ENCODE peak calls at places on chromosomes 12 and 14, in eight cellular contexts. One of them, this sample, is unnamed.

GRCh38 chr12:125220404-125221273 is 155.4 kb downstream of the AACS start:
- DNase-seq in AG08395: no peak
- DNase-seq in NCI-H774: no peak
- DNase-seq in B cell: no peak
- DNase-seq in activated T-cell treated with anti-CD3 and anti-CD28 coated beads, Interleukin-2, amount 50 U/mL, for 1 hour: no peak
- DNase-seq in HT1080: peak
- DNase-seq in left ventricle myocardium superior: no peak
- DNase-seq in Karpas-422: no peak
- DNase-seq in this sample: no peak

GRCh38 chr12:124684971-124685688 is 117.7 kb upstream of the NCOR2 start:
- DNase-seq in AG08395: peak
- DNase-seq in Karpas-422: no peak
- DNase-seq in left ventricle myocardium superior: no peak
- DNase-seq in HT1080: peak
- DNase-seq in NCI-H774: no peak
- DNase-seq in activated T-cell treated with anti-CD3 and anti-CD28 coated beads, Interleukin-2, amount 50 U/mL, for 1 hour: no peak
- DNase-seq in B cell: no peak
- DNase-seq in this sample: no peak

GRCh38 chr14:22613091-22613695 is 15.1 kb downstream of the ABHD4 start:
- DNase-seq in HT1080: no peak
- DNase-seq in B cell: no peak
- DNase-seq in AG08395: no peak
- DNase-seq in Karpas-422: no peak
- DNase-seq in activated T-cell treated with anti-CD3 and anti-CD28 coated beads, Interleukin-2, amount 50 U/mL, for 1 hour: no peak
- DNase-seq in left ventricle myocardium superior: no peak
- DNase-seq in NCI-H774: no peak
- DNase-seq in this sample: no peak

GRCh38 chr12:67025543-67026114 is 243.5 kb upstream of the CAND1 start:
- DNase-seq in Karpas-422: peak
- DNase-seq in B cell: no peak
- DNase-seq in activated T-cell treated with anti-CD3 and anti-CD28 coated beads, Interleukin-2, amount 50 U/mL, for 1 hour: peak
- DNase-seq in HT1080: peak
- DNase-seq in NCI-H774: peak
- DNase-seq in AG08395: peak
- DNase-seq in left ventricle myocardium superior: no peak
- DNase-seq in this sample: peak

GRCh38 chr14:99511421-99512109 is 30.4 kb downstream of the CCNK start:
- DNase-seq in left ventricle myocardium superior: peak
- DNase-seq in B cell: peak
- DNase-seq in HT1080: no peak
- DNase-seq in NCI-H774: no peak
- DNase-seq in activated T-cell treated with anti-CD3 and anti-CD28 coated beads, Interleukin-2, amount 50 U/mL, for 1 hour: peak
- DNase-seq in Karpas-422: no peak
- DNase-seq in AG08395: no peak
- DNase-seq in this sample: no peak

GRCh38 chr12:56521209-56521589 is 421 bp upstream of the RBMS2 start:
- DNase-seq in left ventricle myocardium superior: no peak
- DNase-seq in activated T-cell treated with anti-CD3 and anti-CD28 coated beads, Interleukin-2, amount 50 U/mL, for 1 hour: no peak
- DNase-seq in B cell: no peak
- DNase-seq in Karpas-422: no peak
- DNase-seq in NCI-H774: no peak
- DNase-seq in HT1080: no peak
- DNase-seq in AG08395: no peak
- DNase-seq in this sample: no peak

GRCh38 chr14:78443834-78444233 is 273.7 kb downstream of the NRXN3 start:
- DNase-seq in HT1080: no peak
- DNase-seq in left ventricle myocardium superior: no peak
- DNase-seq in Karpas-422: no peak
- DNase-seq in AG08395: no peak
- DNase-seq in B cell: no peak
- DNase-seq in activated T-cell treated with anti-CD3 and anti-CD28 coated beads, Interleukin-2, amount 50 U/mL, for 1 hour: no peak
- DNase-seq in NCI-H774: no peak
- DNase-seq in this sample: no peak

GRCh38 chr14:32183151-32184048 is 18.4 kb upstream of the RNU6-7 start:
- DNase-seq in Karpas-422: no peak
- DNase-seq in NCI-H774: no peak
- DNase-seq in left ventricle myocardium superior: no peak
- DNase-seq in HT1080: no peak
- DNase-seq in B cell: no peak
- DNase-seq in activated T-cell treated with anti-CD3 and anti-CD28 coated beads, Interleukin-2, amount 50 U/mL, for 1 hour: no peak
- DNase-seq in AG08395: no peak
- DNase-seq in this sample: no peak

GRCh38 chr12:39988574-39988973 is 117.3 kb downstream of the SLC2A13 start:
- DNase-seq in activated T-cell treated with anti-CD3 and anti-CD28 coated beads, Interleukin-2, amount 50 U/mL, for 1 hour: no peak
- DNase-seq in Karpas-422: no peak
- DNase-seq in AG08395: no peak
- DNase-seq in NCI-H774: no peak
- DNase-seq in HT1080: no peak
- DNase-seq in left ventricle myocardium superior: no peak
- DNase-seq in B cell: no peak
- DNase-seq in this sample: no peak

GRCh38 chr14:23398348-23398747 is 9.7 kb downstream of the MYH6 start:
- DNase-seq in B cell: no peak
- DNase-seq in NCI-H774: peak
- DNase-seq in left ventricle myocardium superior: no peak
- DNase-seq in HT1080: no peak
- DNase-seq in activated T-cell treated with anti-CD3 and anti-CD28 coated beads, Interleukin-2, amount 50 U/mL, for 1 hour: no peak
- DNase-seq in Karpas-422: no peak
- DNase-seq in AG08395: no peak
- DNase-seq in this sample: no peak

GRCh38 chr12:51970904-51971646 is 19.6 kb downstream of the ACVR1B start:
- DNase-seq in HT1080: peak
- DNase-seq in NCI-H774: no peak
- DNase-seq in left ventricle myocardium superior: no peak
- DNase-seq in AG08395: no peak
- DNase-seq in activated T-cell treated with anti-CD3 and anti-CD28 coated beads, Interleukin-2, amount 50 U/mL, for 1 hour: peak
- DNase-seq in Karpas-422: peak
- DNase-seq in B cell: peak
- DNase-seq in this sample: no peak

GRCh38 chr12:73083736-73084135 is 811.6 kb downstream of the TRHDE start:
- DNase-seq in Karpas-422: no peak
- DNase-seq in NCI-H774: no peak
- DNase-seq in left ventricle myocardium superior: no peak
- DNase-seq in activated T-cell treated with anti-CD3 and anti-CD28 coated beads, Interleukin-2, amount 50 U/mL, for 1 hour: no peak
- DNase-seq in HT1080: no peak
- DNase-seq in B cell: no peak
- DNase-seq in AG08395: no peak
- DNase-seq in this sample: no peak

GRCh38 chr12:89192419-89192818 is 159.9 kb downstream of the DUSP6 start:
- DNase-seq in NCI-H774: no peak
- DNase-seq in activated T-cell treated with anti-CD3 and anti-CD28 coated beads, Interleukin-2, amount 50 U/mL, for 1 hour: no peak
- DNase-seq in B cell: no peak
- DNase-seq in Karpas-422: no peak
- DNase-seq in left ventricle myocardium superior: no peak
- DNase-seq in AG08395: no peak
- DNase-seq in HT1080: no peak
- DNase-seq in this sample: no peak

GRCh38 chr14:89344871-89345270 is 72.2 kb downstream of the FOXN3 start:
- DNase-seq in left ventricle myocardium superior: peak
- DNase-seq in Karpas-422: no peak
- DNase-seq in activated T-cell treated with anti-CD3 and anti-CD28 coated beads, Interleukin-2, amount 50 U/mL, for 1 hour: no peak
- DNase-seq in HT1080: no peak
- DNase-seq in B cell: no peak
- DNase-seq in AG08395: no peak
- DNase-seq in NCI-H774: no peak
- DNase-seq in this sample: no peak

GRCh38 chr12:30598889-30599288 is 96.8 kb downstream of the IPO8 start:
- DNase-seq in Karpas-422: no peak
- DNase-seq in NCI-H774: no peak
- DNase-seq in B cell: no peak
- DNase-seq in activated T-cell treated with anti-CD3 and anti-CD28 coated beads, Interleukin-2, amount 50 U/mL, for 1 hour: no peak
- DNase-seq in AG08395: no peak
- DNase-seq in HT1080: no peak
- DNase-seq in left ventricle myocardium superior: no peak
- DNase-seq in this sample: no peak

GRCh38 chr12:115451151-115451784 is 767.3 kb upstream of the TBX3 start:
- DNase-seq in activated T-cell treated with anti-CD3 and anti-CD28 coated beads, Interleukin-2, amount 50 U/mL, for 1 hour: no peak
- DNase-seq in NCI-H774: no peak
- DNase-seq in AG08395: no peak
- DNase-seq in HT1080: no peak
- DNase-seq in Karpas-422: no peak
- DNase-seq in left ventricle myocardium superior: no peak
- DNase-seq in B cell: no peak
- DNase-seq in this sample: no peak

GRCh38 chr12:131761638-131762037 is 50.7 kb downstream of the SFSWAP start:
- DNase-seq in AG08395: no peak
- DNase-seq in Karpas-422: no peak
- DNase-seq in B cell: no peak
- DNase-seq in activated T-cell treated with anti-CD3 and anti-CD28 coated beads, Interleukin-2, amount 50 U/mL, for 1 hour: no peak
- DNase-seq in HT1080: no peak
- DNase-seq in left ventricle myocardium superior: no peak
- DNase-seq in NCI-H774: no peak
- DNase-seq in this sample: no peak

GRCh38 chr12:48985475-48985897 is 7.4 kb downstream of the WNT1 start:
- DNase-seq in AG08395: no peak
- DNase-seq in NCI-H774: no peak
- DNase-seq in activated T-cell treated with anti-CD3 and anti-CD28 coated beads, Interleukin-2, amount 50 U/mL, for 1 hour: no peak
- DNase-seq in left ventricle myocardium superior: peak
- DNase-seq in B cell: no peak
- DNase-seq in HT1080: no peak
- DNase-seq in Karpas-422: no peak
- DNase-seq in this sample: no peak

GRCh38 chr12:65535951-65536350 is 257.5 kb downstream of the MSRB3 start:
- DNase-seq in HT1080: peak
- DNase-seq in NCI-H774: no peak
- DNase-seq in left ventricle myocardium superior: no peak
- DNase-seq in Karpas-422: no peak
- DNase-seq in activated T-cell treated with anti-CD3 and anti-CD28 coated beads, Interleukin-2, amount 50 U/mL, for 1 hour: no peak
- DNase-seq in AG08395: no peak
- DNase-seq in B cell: no peak
- DNase-seq in this sample: no peak

GRCh38 chr12:27936196-27936595 is 36.3 kb downstream of the PTHLH start:
- DNase-seq in left ventricle myocardium superior: no peak
- DNase-seq in B cell: no peak
- DNase-seq in Karpas-422: no peak
- DNase-seq in activated T-cell treated with anti-CD3 and anti-CD28 coated beads, Interleukin-2, amount 50 U/mL, for 1 hour: no peak
- DNase-seq in AG08395: no peak
- DNase-seq in NCI-H774: no peak
- DNase-seq in HT1080: no peak
- DNase-seq in this sample: no peak

GRCh38 chr12:32125455-32126084 is 18.9 kb downstream of the BICD1 start:
- DNase-seq in activated T-cell treated with anti-CD3 and anti-CD28 coated beads, Interleukin-2, amount 50 U/mL, for 1 hour: no peak
- DNase-seq in left ventricle myocardium superior: no peak
- DNase-seq in HT1080: peak
- DNase-seq in AG08395: peak
- DNase-seq in Karpas-422: no peak
- DNase-seq in B cell: no peak
- DNase-seq in NCI-H774: no peak
- DNase-seq in this sample: no peak

GRCh38 chr14:37992489-37992888 is 215.2 kb upstream of the SSTR1 start:
- DNase-seq in activated T-cell treated with anti-CD3 and anti-CD28 coated beads, Interleukin-2, amount 50 U/mL, for 1 hour: no peak
- DNase-seq in Karpas-422: no peak
- DNase-seq in left ventricle myocardium superior: no peak
- DNase-seq in AG08395: no peak
- DNase-seq in NCI-H774: no peak
- DNase-seq in HT1080: no peak
- DNase-seq in B cell: no peak
- DNase-seq in this sample: no peak

GRCh38 chr12:29895966-29896365 is 112.2 kb upstream of the TMTC1 start:
- DNase-seq in B cell: no peak
- DNase-seq in activated T-cell treated with anti-CD3 and anti-CD28 coated beads, Interleukin-2, amount 50 U/mL, for 1 hour: no peak
- DNase-seq in NCI-H774: no peak
- DNase-seq in AG08395: no peak
- DNase-seq in left ventricle myocardium superior: no peak
- DNase-seq in Karpas-422: no peak
- DNase-seq in HT1080: no peak
- DNase-seq in this sample: no peak

GRCh38 chr14:31071151-31071550 is 45.0 kb upstream of the STRN3 start:
- DNase-seq in HT1080: no peak
- DNase-seq in left ventricle myocardium superior: no peak
- DNase-seq in NCI-H774: no peak
- DNase-seq in B cell: no peak
- DNase-seq in activated T-cell treated with anti-CD3 and anti-CD28 coated beads, Interleukin-2, amount 50 U/mL, for 1 hour: no peak
- DNase-seq in AG08395: no peak
- DNase-seq in Karpas-422: no peak
- DNase-seq in this sample: no peak

GRCh38 chr12:51874486-51874885 is 13.4 kb upstream of the ANKRD33 start:
- DNase-seq in HT1080: no peak
- DNase-seq in B cell: no peak
- DNase-seq in NCI-H774: no peak
- DNase-seq in AG08395: no peak
- DNase-seq in left ventricle myocardium superior: no peak
- DNase-seq in activated T-cell treated with anti-CD3 and anti-CD28 coated beads, Interleukin-2, amount 50 U/mL, for 1 hour: no peak
- DNase-seq in Karpas-422: no peak
- DNase-seq in this sample: no peak

GRCh38 chr12:124440841-124441381 is 126.5 kb downstream of the NCOR2 start:
- DNase-seq in HT1080: peak
- DNase-seq in NCI-H774: no peak
- DNase-seq in activated T-cell treated with anti-CD3 and anti-CD28 coated beads, Interleukin-2, amount 50 U/mL, for 1 hour: no peak
- DNase-seq in Karpas-422: no peak
- DNase-seq in B cell: no peak
- DNase-seq in left ventricle myocardium superior: peak
- DNase-seq in AG08395: no peak
- DNase-seq in this sample: no peak

GRCh38 chr12:79547735-79548347 is 142.9 kb downstream of the PAWR start:
- DNase-seq in activated T-cell treated with anti-CD3 and anti-CD28 coated beads, Interleukin-2, amount 50 U/mL, for 1 hour: no peak
- DNase-seq in left ventricle myocardium superior: no peak
- DNase-seq in NCI-H774: peak
- DNase-seq in B cell: no peak
- DNase-seq in AG08395: peak
- DNase-seq in HT1080: peak
- DNase-seq in Karpas-422: peak
- DNase-seq in this sample: peak

GRCh38 chr12:43338848-43339526 is 213.0 kb downstream of the ADAMTS20 start:
- DNase-seq in AG08395: peak
- DNase-seq in NCI-H774: peak
- DNase-seq in B cell: no peak
- DNase-seq in left ventricle myocardium superior: no peak
- DNase-seq in activated T-cell treated with anti-CD3 and anti-CD28 coated beads, Interleukin-2, amount 50 U/mL, for 1 hour: no peak
- DNase-seq in Karpas-422: no peak
- DNase-seq in HT1080: peak
- DNase-seq in this sample: peak

GRCh38 chr14:78401866-78402265 is 231.7 kb downstream of the NRXN3 start:
- DNase-seq in HT1080: peak
- DNase-seq in NCI-H774: no peak
- DNase-seq in Karpas-422: no peak
- DNase-seq in AG08395: no peak
- DNase-seq in activated T-cell treated with anti-CD3 and anti-CD28 coated beads, Interleukin-2, amount 50 U/mL, for 1 hour: no peak
- DNase-seq in left ventricle myocardium superior: no peak
- DNase-seq in B cell: no peak
- DNase-seq in this sample: peak

GRCh38 chr12:110344657-110345056 is 58.9 kb downstream of the ANAPC7 start:
- DNase-seq in Karpas-422: no peak
- DNase-seq in AG08395: no peak
- DNase-seq in left ventricle myocardium superior: no peak
- DNase-seq in NCI-H774: no peak
- DNase-seq in HT1080: no peak
- DNase-seq in B cell: no peak
- DNase-seq in activated T-cell treated with anti-CD3 and anti-CD28 coated beads, Interleukin-2, amount 50 U/mL, for 1 hour: no peak
- DNase-seq in this sample: no peak

GRCh38 chr12:43676183-43676813 is 82.3 kb downstream of the PUS7L start:
- DNase-seq in Karpas-422: peak
- DNase-seq in HT1080: peak
- DNase-seq in left ventricle myocardium superior: no peak
- DNase-seq in activated T-cell treated with anti-CD3 and anti-CD28 coated beads, Interleukin-2, amount 50 U/mL, for 1 hour: no peak
- DNase-seq in B cell: no peak
- DNase-seq in NCI-H774: no peak
- DNase-seq in AG08395: no peak
- DNase-seq in this sample: peak

GRCh38 chr14:67166450-67166853 is 22.8 kb upstream of the GARIN2 start:
- DNase-seq in AG08395: peak
- DNase-seq in Karpas-422: peak
- DNase-seq in HT1080: peak
- DNase-seq in activated T-cell treated with anti-CD3 and anti-CD28 coated beads, Interleukin-2, amount 50 U/mL, for 1 hour: no peak
- DNase-seq in B cell: no peak
- DNase-seq in NCI-H774: no peak
- DNase-seq in left ventricle myocardium superior: no peak
- DNase-seq in this sample: peak

GRCh38 chr14:67554341-67554740 is 21.3 kb downstream of the PLEKHH1 start:
- DNase-seq in NCI-H774: no peak
- DNase-seq in AG08395: no peak
- DNase-seq in left ventricle myocardium superior: no peak
- DNase-seq in activated T-cell treated with anti-CD3 and anti-CD28 coated beads, Interleukin-2, amount 50 U/mL, for 1 hour: no peak
- DNase-seq in HT1080: no peak
- DNase-seq in Karpas-422: no peak
- DNase-seq in B cell: no peak
- DNase-seq in this sample: no peak

GRCh38 chr14:97709552-97709951 is 912.4 kb downstream of the VRK1 start:
- DNase-seq in HT1080: no peak
- DNase-seq in activated T-cell treated with anti-CD3 and anti-CD28 coated beads, Interleukin-2, amount 50 U/mL, for 1 hour: no peak
- DNase-seq in AG08395: no peak
- DNase-seq in NCI-H774: no peak
- DNase-seq in B cell: no peak
- DNase-seq in Karpas-422: no peak
- DNase-seq in left ventricle myocardium superior: no peak
- DNase-seq in this sample: no peak

This sample was measured in RKO.